ENCODE peak calls at places on chromosomes 3 and 15, in seven cellular contexts. Q is WERI-Rb-1, O is fibroblast of lung, A is HCT116, S is gastrocnemius medialis, N is lower lobe of right lung, Z is astrocyte. L is an unnamed sample. For H3K9me3, the result is how much of the 10 kb centered on the place peaks cover.

GRCh38 chr3:73808862-73809509 is 184.2 kb upstream of the PDZRN3 start:
- DNase-seq in Q (no peak), N (no peak), A (no peak), O (peak), Z (peak), S (no peak), L (no peak)

GRCh38 chr3:17553080-17553479 is 189.4 kb downstream of the TBC1D5 start:
- DNase-seq in A (no peak), S (no peak), Q (no peak), O (no peak), N (no peak), Z (no peak), L (no peak)

GRCh38 chr15:63045438-63046278 is 3.1 kb downstream of the TPM1 start:
- DNase-seq in Q (no peak), O (no peak), S (no peak), N (no peak), A (no peak), Z (no peak), L (no peak)

GRCh38 chr3:7307410-7307809 is 446.5 kb downstream of the GRM7 start:
- DNase-seq in O (peak), Q (no peak), S (no peak), A (no peak), Z (peak), N (no peak), L (no peak)

GRCh38 chr3:178289544-178290160 is 246.6 kb upstream of the KCNMB2 start:
- DNase-seq in Z (no peak), Q (no peak), S (peak), N (no peak), A (no peak), O (no peak), L (no peak)

GRCh38 chr3:46312996-46313395 is 40.9 kb upstream of the CCR2 start:
- DNase-seq in Z (no peak), A (no peak), N (no peak), S (peak), O (no peak), Q (no peak), L (no peak)

GRCh38 chr3:17749281-17749680 is 6.8 kb upstream of the TBC1D5 start:
- DNase-seq in S (no peak), N (no peak), O (no peak), A (no peak), Q (no peak), Z (no peak), L (peak)

GRCh38 chr3:182795383-182795782 is 2.1 kb downstream of the ATP11B start:
- DNase-seq in A (no peak), S (no peak), Z (no peak), O (peak), Q (no peak), N (no peak), L (peak)

GRCh38 chr15:63389902-63390301 is 8.3 kb upstream of the CA12 start:
- DNase-seq in Z (no peak), N (peak), S (no peak), Q (no peak), A (peak), O (no peak), L (peak)

GRCh38 chr3:134104031-134104430 is 74.3 kb upstream of the SLCO2A1 start:
- DNase-seq in Q (no peak), O (no peak), S (no peak), Z (no peak), A (no peak), N (no peak), L (no peak)

GRCh38 chr3:189325454-189325853 is 153.7 kb downstream of the TPRG1 start:
- DNase-seq in N (no peak), A (no peak), Z (no peak), Q (no peak), S (no peak), O (peak), L (no peak)

GRCh38 chr15:31456329-31457060 is 129.9 kb downstream of the KLF13 start:
- DNase-seq in Z (no peak), O (no peak), Q (no peak), S (no peak), N (no peak), A (no peak), L (no peak)

GRCh38 chr3:139533781-139534443 is 5.6 kb downstream of the RBP1 start:
- DNase-seq in A (peak), Z (peak), Q (peak), O (peak), N (no peak), S (no peak), L (no peak)

GRCh38 chr15:95669146-95669922 is 661.2 kb upstream of the NR2F2 start:
- DNase-seq in Z (no peak), N (no peak), S (no peak), A (no peak), O (no peak), Q (no peak), L (no peak)

GRCh38 chr15:78090422-78090821 is 1.9 kb upstream of the SH2D7 start:
- DNase-seq in A (no peak), Q (no peak), Z (no peak), N (no peak), O (no peak), S (no peak), L (no peak)

GRCh38 chr3:33146791-33147445 is 33.1 kb downstream of the CRTAP start:
- DNase-seq in Q (no peak), N (no peak), Z (peak), O (peak), A (no peak), S (no peak), L (no peak)

GRCh38 chr15:51097553-51098330 is 3.0 kb upstream of the TNFAIP8L3 start:
- DNase-seq in Q (no peak), Z (peak), N (no peak), S (no peak), O (peak), A (no peak), L (no peak)

GRCh38 chr3:355622-356021 is 159.1 kb downstream of the CHL1 start:
- DNase-seq in N (no peak), O (peak), A (no peak), Z (peak), Q (no peak), S (peak), L (no peak)

GRCh38 chr3:41304603-41305002 is 105.3 kb downstream of the CTNNB1 start:
- DNase-seq in Q (no peak), O (peak), A (no peak), S (no peak), Z (no peak), N (no peak), L (no peak)

GRCh38 chr3:69739204-69740102 is at the start of gene MITF:
- DNase-seq in A (peak), N (peak), Q (peak), Z (peak), O (peak), S (peak), L (no peak)

GRCh38 chr3:64300790-64301423 is 75.6 kb upstream of the PRICKLE2 start:
- DNase-seq in O (peak), A (no peak), S (no peak), N (no peak), Z (peak), Q (no peak), L (no peak)

GRCh38 chr3:49456417-49456816 is 13.7 kb upstream of the DAG1 start:
- DNase-seq in O (peak), S (no peak), A (no peak), Q (no peak), N (no peak), Z (peak), L (no peak)

GRCh38 chr3:188584162-188584529 is 430.2 kb downstream of the LPP start:
- DNase-seq in N (no peak), S (no peak), Q (no peak), O (peak), A (no peak), Z (peak), L (peak)

GRCh38 chr15:67815036-67815592 is 10.2 kb upstream of the SKOR1 start:
- DNase-seq in Z (no peak), A (no peak), O (no peak), Q (no peak), S (no peak), N (no peak), L (no peak)

DNA sequence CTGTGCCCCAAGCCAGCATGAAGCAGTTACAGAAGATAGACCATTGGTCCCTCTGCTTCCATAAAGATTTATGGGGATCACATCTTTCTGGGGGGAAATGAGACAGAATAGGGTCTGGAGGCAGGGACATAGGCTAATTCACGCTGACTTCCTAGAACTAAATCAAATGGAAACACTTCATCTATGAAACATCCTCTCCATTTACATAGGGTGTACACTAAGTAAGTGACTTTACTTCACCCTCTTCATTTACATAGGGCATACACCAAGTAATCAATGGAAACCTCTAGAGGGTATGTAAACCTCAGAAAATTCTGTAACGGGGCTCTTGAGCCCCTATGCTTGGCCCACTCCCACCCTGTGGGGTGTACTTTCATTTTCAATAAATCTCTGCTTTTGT is 10.1 kb downstream of the LINS1 start:
- DNase-seq in N (no peak), A (no peak), Q (no peak), S (no peak), Z (no peak), O (no peak), L (no peak)
- H3K9me3 ChIP-seq in N (under half), A (under half), Q (under half), S (under half), Z (under half), O (under half), L (under half)

GRCh38 chr15:43056696-43057095 is 49.1 kb downstream of the UBR1 start:
- DNase-seq in N (no peak), A (no peak), S (no peak), O (no peak), Q (no peak), Z (no peak), L (no peak)

GRCh38 chr15:43048935-43049334 is 56.9 kb downstream of the UBR1 start:
- DNase-seq in O (no peak), Q (no peak), A (no peak), Z (no peak), S (no peak), N (no peak), L (no peak)

GRCh38 chr15:43052860-43053259 is 53.0 kb downstream of the UBR1 start:
- DNase-seq in Z (no peak), A (no peak), Q (no peak), S (no peak), O (no peak), N (no peak), L (no peak)
- TF ChIP-seq CTCF in Z (no peak), A (no peak), Q (no peak), S (no peak), O (no peak), N (no peak), L (no peak)

GRCh38 chr3:27323087-27323570 is 46.1 kb downstream of the NEK10 start:
- DNase-seq in O (no peak), Z (no peak), S (no peak), A (no peak), N (no peak), Q (no peak), L (no peak)

GRCh38 chr3:27322634-27323033 is 46.5 kb downstream of the NEK10 start:
- DNase-seq in N (no peak), S (no peak), A (no peak), Q (no peak), O (no peak), Z (no peak), L (no peak)

GRCh38 chr3:27319304-27319703 is 49.9 kb downstream of the NEK10 start:
- DNase-seq in O (no peak), N (no peak), Q (no peak), S (no peak), A (no peak), Z (no peak), L (no peak)

GRCh38 chr3:27317096-27317495 is 52.1 kb downstream of the NEK10 start:
- DNase-seq in N (no peak), Z (no peak), A (no peak), Q (no peak), S (no peak), O (no peak), L (no peak)

GRCh38 chr3:27319847-27320526 is 49.2 kb downstream of the NEK10 start:
- DNase-seq in S (peak), Z (no peak), O (no peak), Q (no peak), N (no peak), A (no peak), L (no peak)
- H3K9me3 ChIP-seq in S (under half), Z (under half), O (under half), Q (under half), N (under half), A (under half), L (under half)

DNA sequence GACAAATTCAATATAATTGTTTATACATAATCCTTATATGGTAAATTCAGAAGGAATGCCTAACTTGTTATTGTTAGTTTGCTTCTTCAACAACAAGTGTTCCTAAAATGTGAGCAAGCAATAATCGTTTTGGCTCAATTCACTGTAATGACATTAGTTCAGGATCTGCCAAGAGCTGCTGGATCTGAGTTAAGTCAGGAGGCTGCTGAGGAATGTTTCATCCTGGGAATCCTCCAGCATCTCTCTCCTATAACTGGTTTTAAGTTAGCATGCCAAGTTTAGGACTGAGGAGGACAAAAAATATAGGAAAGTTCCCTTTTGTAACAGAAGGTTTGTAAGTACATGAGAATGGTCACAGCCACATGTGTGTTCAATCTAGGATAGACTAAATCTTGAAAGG is 4.9 kb upstream of the GTF2A2 start:
- DNase-seq in S (no peak), N (no peak), A (no peak), Q (no peak), O (peak), Z (peak), L (no peak)
- TF ChIP-seq CTCF in S (no peak), N (no peak), A (no peak), Q (no peak), O (no peak), Z (no peak), L (no peak)

DNA sequence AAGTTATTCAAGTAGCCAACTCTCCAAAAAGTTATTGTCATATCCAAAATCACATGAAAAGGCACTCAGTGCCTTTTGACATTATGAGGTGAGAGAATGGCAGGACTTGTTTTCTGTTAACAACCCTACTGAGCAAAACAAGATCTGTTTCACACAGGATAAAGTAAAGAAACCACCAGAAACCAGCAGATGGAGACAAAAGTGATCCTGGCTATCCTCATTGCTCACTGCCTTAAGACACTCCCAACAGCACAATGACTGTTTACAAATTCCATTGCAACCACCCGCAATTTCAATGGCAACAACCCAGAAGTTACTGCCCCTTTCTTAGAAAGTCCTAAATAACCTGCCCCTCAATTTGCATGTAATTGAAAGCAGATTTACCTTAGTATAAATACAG is 352.6 kb upstream of the NDN start:
- DNase-seq in N (no peak), Z (no peak), A (no peak), Q (no peak), O (no peak), S (no peak), L (no peak)
- H3K9me3 ChIP-seq in N (under half), Z (under half), A (under half), Q (under half), O (under half), S (under half), L (under half)

DNA sequence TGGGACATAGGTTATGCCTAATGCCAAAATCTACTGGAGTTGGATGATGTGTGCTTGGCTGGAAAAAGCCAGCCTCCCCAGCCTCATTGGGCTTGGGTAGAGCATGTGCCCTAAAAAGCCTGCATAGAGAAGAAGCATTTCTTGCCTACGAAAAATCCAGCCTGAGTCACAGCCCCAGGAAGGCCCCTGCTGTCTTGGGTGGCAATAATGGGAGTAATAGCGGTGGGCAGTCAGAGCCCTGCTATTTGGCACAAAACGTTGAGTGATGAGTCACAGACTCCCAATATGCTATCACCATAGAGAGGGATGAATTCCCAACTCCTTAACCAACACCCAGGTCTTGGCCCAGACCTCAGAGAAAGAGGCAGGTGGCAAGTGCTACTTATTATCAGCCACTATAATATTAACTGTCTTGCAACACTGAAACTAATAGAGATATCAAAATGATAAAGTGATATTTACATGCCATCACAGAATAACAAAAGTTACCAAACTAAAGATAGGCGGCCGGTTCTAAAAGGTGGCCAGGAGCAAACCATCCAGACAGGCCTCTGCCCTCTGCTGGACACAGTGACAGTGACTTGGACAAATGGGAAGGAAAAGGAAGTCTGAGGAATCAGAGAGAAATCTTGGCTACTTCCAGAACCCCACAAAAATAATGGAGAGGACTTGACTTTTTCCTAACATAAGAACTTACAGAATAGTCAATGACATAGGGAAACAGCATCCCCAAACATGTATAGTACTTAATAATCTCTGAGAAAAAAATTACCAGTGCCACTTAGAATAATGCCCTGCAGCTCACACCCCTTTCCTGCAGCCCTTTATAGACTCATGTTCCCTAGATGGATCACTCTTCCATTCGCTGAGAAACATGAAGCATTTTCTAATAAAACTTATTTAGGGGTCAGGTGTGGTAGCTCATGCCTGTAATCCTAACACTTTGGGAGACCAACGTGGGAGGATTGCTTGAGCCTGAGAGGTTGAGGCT is 51.9 kb upstream of the MUC13 start:
- DNase-seq in N (no peak), Q (no peak), A (peak), Z (peak), O (peak), S (no peak), L (no peak)
- TF ChIP-seq CTCF in N (peak), Q (peak), A (peak), Z (peak), O (peak), S (no peak), L (peak)

GRCh38 chr15:25182736-25183445 is 228.1 kb downstream of the SNRPN start:
- DNase-seq in Z (no peak), Q (peak), N (peak), S (no peak), O (no peak), A (no peak), L (no peak)

GRCh38 chr15:25180606-25181289 is 226.0 kb downstream of the SNRPN start:
- DNase-seq in Z (no peak), S (no peak), A (no peak), O (no peak), Q (peak), N (peak), L (no peak)

GRCh38 chr15:25179673-25180511 is 225.1 kb downstream of the SNRPN start:
- DNase-seq in Q (no peak), S (no peak), N (peak), A (no peak), Z (no peak), O (no peak), L (no peak)

GRCh38 chr15:25182098-25182478 is 227.3 kb downstream of the SNRPN start:
- DNase-seq in S (peak), Q (no peak), N (peak), Z (no peak), O (no peak), A (no peak), L (no peak)

DNA sequence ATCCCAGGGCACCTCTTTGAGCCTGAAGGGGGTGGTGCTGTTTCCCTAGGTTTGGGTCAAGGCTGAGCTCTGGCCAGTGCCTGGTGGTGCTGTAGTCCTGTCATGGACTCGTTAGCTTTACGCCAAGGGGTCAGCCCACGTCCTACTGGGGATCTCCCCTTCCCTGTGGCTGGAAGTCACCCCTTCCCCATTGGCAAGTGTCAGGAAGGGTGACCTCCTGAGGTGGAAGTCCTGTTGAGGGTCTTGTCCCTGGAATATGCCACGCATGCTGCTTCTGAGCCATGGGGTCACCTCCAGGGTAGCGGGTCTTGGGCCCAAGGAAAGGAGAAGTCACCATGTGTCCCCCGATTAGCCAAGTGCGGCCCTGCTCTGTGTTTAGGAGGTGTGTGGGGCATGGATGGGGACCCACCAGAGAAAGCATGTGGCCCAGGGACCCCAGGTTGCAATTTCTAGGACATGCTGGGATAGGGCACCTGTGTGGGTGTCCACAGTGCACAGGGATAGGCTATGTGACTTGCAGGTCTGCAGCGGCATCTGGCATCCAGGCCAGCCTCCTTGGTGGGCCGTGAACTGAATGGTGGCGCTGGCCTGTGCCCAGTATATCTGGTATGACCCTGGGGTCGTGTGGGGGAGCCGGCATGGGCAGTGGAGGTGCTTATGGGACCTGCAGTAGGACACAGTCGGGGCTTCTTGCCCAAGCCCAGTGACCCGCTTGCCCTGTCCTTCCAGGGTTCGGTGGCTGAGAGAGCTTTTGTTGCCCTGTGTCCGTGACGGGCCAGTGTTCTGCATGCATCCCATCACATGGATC is 226.7 kb downstream of the SNRPN start:
- DNase-seq in S (no peak), A (no peak), Q (peak), N (peak), Z (no peak), O (no peak), L (no peak)
- H3K9me3 ChIP-seq in S (under half), A (under half), Q (under half), N (under half), Z (under half), O (under half), L (under half)

DNA sequence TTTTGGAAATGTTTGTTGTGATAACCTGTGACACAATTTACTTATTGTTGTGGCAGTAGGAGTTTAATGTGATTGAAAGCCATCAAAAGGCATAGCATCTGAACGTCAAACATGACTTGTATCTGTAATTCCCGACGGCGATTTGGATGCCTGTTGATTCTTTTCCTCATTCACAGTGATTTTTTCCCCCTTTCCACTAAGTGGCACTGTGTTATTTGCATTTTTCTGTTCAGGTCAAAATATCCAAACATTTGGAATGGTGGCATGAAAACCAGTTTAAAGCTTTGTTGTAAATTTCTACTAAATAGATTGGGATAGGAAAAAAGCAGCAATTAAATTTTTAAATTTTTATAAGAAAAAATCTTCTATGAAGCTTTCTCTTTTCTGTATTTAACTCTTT is 259.9 kb upstream of the KCNH8 start:
- DNase-seq in O (no peak), Q (no peak), Z (no peak), A (no peak), S (no peak), N (no peak), L (no peak)
- TF ChIP-seq CTCF in O (no peak), Q (no peak), Z (no peak), A (no peak), S (no peak), N (no peak), L (peak)